ENCODE peak calls at places on chromosomes 12 and 14, in six cellular contexts. J is glutamatergic neuron; C is activated CD8-positive, alpha-beta T cell treated with anti-CD3 and anti-CD28 coated beads for 36 hours; U is cardiac muscle cell; K is fibroblast of pulmonary artery; V is bronchial epithelial cell. S is an unnamed sample.

GRCh38 chr14:46322076-46322475 is 329.5 kb downstream of the RPL10L start:
- DNase-seq in J (no peak), C (no peak), U (no peak), K (no peak), V (peak), S (no peak)

GRCh38 chr12:58346032-58346632 is 404.8 kb downstream of the ATP23 start:
- DNase-seq in J (no peak), C (no peak), U (peak), K (peak), V (peak), S (no peak)

GRCh38 chr14:68097727-68098126 is 278.1 kb downstream of the RAD51B start:
- DNase-seq in J (no peak), C (no peak), U (no peak), K (no peak), V (no peak), S (no peak)

GRCh38 chr12:11827096-11827841 is 177.8 kb downstream of the ETV6 start:
- DNase-seq in J (no peak), C (no peak), U (peak), K (no peak), V (no peak), S (no peak)

GRCh38 chr12:20436367-20436766 is 68.0 kb downstream of the PDE3A start:
- DNase-seq in J (no peak), C (no peak), U (no peak), K (peak), V (no peak), S (no peak)

GRCh38 chr14:94646481-94646880 is 34.3 kb downstream of the SERPINA3 start:
- DNase-seq in J (no peak), C (no peak), U (peak), K (peak), V (peak), S (no peak)

GRCh38 chr12:93943766-93944165 is 204.6 kb upstream of the PLXNC1 start:
- DNase-seq in J (no peak), C (no peak), U (peak), K (peak), V (peak), S (no peak)

GRCh38 chr14:31070431-31070830 is 44.3 kb upstream of the STRN3 start:
- DNase-seq in J (no peak), C (no peak), U (peak), K (peak), V (peak), S (no peak)

GRCh38 chr12:32789911-32790310 is 34.2 kb upstream of the YARS2 start:
- DNase-seq in J (no peak), C (no peak), U (no peak), K (no peak), V (no peak), S (no peak)

GRCh38 chr14:50941151-50941550 is 3.1 kb downstream of the PYGL start:
- DNase-seq in J (no peak), C (no peak), U (peak), K (no peak), V (no peak), S (no peak)

GRCh38 chr12:99870085-99870484 is 114.7 kb downstream of the ANKS1B start:
- DNase-seq in J (no peak), C (no peak), U (no peak), K (no peak), V (no peak), S (no peak)
- TF ChIP-seq CTCF in J (no peak), C (no peak), U (no peak), K (no peak), V (no peak), S (no peak)

DNA sequence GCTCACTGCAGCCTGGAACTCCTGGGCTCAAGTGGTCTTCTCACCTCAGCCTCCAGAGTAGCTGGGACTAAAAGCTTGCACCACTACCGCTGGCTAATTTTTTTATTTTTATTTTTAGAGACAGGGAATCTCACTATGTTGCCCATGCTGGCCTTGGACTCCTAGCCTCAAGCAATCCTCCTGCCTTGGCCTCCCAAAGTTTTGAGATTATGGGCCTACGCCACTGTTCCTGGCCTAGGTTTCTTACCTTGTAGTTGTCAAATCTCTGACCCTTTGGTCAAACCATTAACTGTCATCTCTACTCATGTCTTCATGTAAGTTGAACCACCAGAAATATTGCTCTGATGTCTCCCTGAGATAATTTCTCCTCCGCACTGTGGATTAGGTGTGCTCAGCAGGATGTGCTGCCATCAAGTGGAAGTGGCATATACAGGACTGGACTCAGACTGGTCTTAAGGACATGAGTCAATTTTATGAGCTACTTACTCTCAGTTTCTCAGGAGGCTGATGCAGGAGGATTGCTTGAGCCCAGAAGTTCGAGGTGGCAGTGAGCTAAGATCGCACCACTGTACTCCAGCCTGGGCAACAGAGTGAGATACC is 28.5 kb downstream of the ACTR6 start:
- DNase-seq in J (no peak), C (no peak), U (peak), K (peak), V (peak), S (no peak)
- TF ChIP-seq CTCF in J (no peak), C (no peak), U (no peak), K (peak), V (peak), S (no peak)

GRCh38 chr14:88380405-88380804 is 5.1 kb upstream of the SPATA7 start:
- DNase-seq in J (no peak), C (no peak), U (peak), K (peak), V (peak), S (no peak)
- TF ChIP-seq CTCF in J (no peak), C (peak), U (peak), K (peak), V (peak), S (no peak)

DNA sequence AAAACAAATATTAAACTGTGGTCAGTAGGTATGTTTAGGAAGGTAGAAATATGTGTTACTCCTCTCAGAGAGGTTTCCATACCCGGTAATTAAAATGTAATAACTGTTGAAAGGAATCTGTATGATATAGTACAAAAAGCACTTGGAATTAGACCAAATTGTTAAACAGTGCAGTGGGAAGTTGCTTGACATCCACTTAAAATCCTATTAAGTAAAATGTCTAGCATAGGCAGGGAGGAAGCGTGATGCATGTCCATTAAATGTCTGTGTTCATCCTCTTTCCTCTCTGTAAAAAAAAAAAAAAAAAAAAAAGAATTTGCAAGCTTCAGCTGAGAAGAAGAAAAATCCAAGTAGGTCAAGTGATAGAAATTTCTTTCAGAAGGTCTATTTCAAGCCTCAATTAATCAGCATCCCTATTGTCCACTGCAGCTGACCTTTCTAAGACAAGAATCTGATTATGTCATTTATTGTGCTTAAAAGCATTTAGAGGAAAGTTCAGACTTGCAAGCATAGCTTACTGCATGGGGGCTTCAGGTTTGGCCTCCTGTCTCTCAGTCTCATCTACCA is 265.6 kb upstream of the RGS6 start:
- DNase-seq in J (no peak), C (no peak), U (no peak), K (no peak), V (no peak), S (no peak)
- TF ChIP-seq CTCF in J (no peak), C (no peak), U (no peak), K (no peak), V (no peak), S (no peak)